ENCODE peak calls at places on chromosomes 1 and 21, in ten cellular contexts. O is ovary, E is spleen, U is right lobe of liver, T is A549, N is IMR-90, A is HCT116, F is stomach, K is gastrocnemius medialis, Z is sigmoid colon. P is an unnamed sample. For H3K4me1, the result is how much of the 10 kb centered on the place peaks cover.

GRCh38 chr1:162305969-162306368 is 70.7 kb downstream of the SPATA46 start:
- DNase-seq in F (no peak), O (no peak), Z (no peak), U (peak), T (peak), A (no peak), N (peak), E (no peak), K (no peak), P (peak)

GRCh38 chr1:205933672-205934618 is 9.3 kb downstream of the SLC26A9 start:
- DNase-seq in K (no peak), A (no peak), T (peak), U (no peak), F (no peak), O (no peak), Z (no peak), E (no peak), N (peak), P (peak)

GRCh38 chr1:117371436-117372151 is 4.3 kb downstream of the MAN1A2 start:
- DNase-seq in A (no peak), K (no peak), F (no peak), U (peak), Z (no peak), E (no peak), T (no peak), O (no peak), N (peak), P (peak)

GRCh38 chr1:165903672-165904071 is 76.3 kb downstream of the UCK2 start:
- DNase-seq in T (no peak), K (no peak), Z (no peak), N (peak), A (no peak), U (no peak), O (no peak), F (peak), E (no peak), P (no peak)

GRCh38 chr1:44652445-44653106 is 21.7 kb downstream of the TMEM53 start:
- DNase-seq in A (no peak), Z (peak), E (peak), K (peak), F (peak), O (peak), U (peak), T (peak), N (peak), P (peak)

GRCh38 chr21:43797925-43798715 is 8.7 kb downstream of the RRP1 start:
- DNase-seq in A (no peak), F (no peak), N (no peak), O (no peak), U (no peak), T (no peak), K (no peak), E (no peak), Z (no peak), P (no peak)

GRCh38 chr1:184801503-184801902 is 46.8 kb upstream of the EDEM3 start:
- DNase-seq in F (peak), N (peak), T (no peak), Z (no peak), E (no peak), K (peak), U (peak), O (no peak), A (no peak), P (peak)

GRCh38 chr1:3443759-3444697 is 10.4 kb upstream of the ARHGEF16 start:
- DNase-seq in Z (no peak), T (no peak), E (no peak), U (peak), A (no peak), N (peak), O (peak), K (no peak), F (no peak), P (no peak)

GRCh38 chr1:226608699-226609505 is 60.3 kb downstream of the STUM start:
- DNase-seq in O (peak), U (peak), F (peak), K (peak), A (peak), T (peak), N (peak), Z (peak), E (peak), P (peak)

GRCh38 chr1:203911806-203912205 is 50.4 kb downstream of the SNRPE start:
- DNase-seq in E (no peak), O (no peak), Z (no peak), K (no peak), U (no peak), T (no peak), F (no peak), A (no peak), N (no peak), P (no peak)

GRCh38 chr1:3602375-3602774 is 8.9 kb downstream of the MEGF6 start:
- DNase-seq in Z (no peak), T (no peak), O (no peak), E (no peak), A (no peak), U (no peak), F (no peak), N (no peak), K (no peak), P (no peak)

GRCh38 chr1:16180291-16180824 is 24.5 kb upstream of the EPHA2 start:
- DNase-seq in N (peak), O (no peak), Z (no peak), A (no peak), K (no peak), U (no peak), T (no peak), E (no peak), F (no peak), P (no peak)

GRCh38 chr1:204072951-204073836 is at the start of gene SOX13:
- DNase-seq in U (peak), E (peak), N (peak), F (peak), Z (peak), T (peak), A (peak), K (peak), O (peak), P (peak)

GRCh38 chr1:50110656-50111055 is 1.9 kb downstream of the ELAVL4 start:
- DNase-seq in T (no peak), K (no peak), A (no peak), O (no peak), E (no peak), N (no peak), U (no peak), F (no peak), Z (no peak), P (peak)

GRCh38 chr1:227369102-227369760 is 50.9 kb upstream of the CDC42BPA start:
- DNase-seq in U (no peak), F (no peak), E (no peak), Z (no peak), A (no peak), N (no peak), T (no peak), O (no peak), K (no peak), P (no peak)

GRCh38 chr21:25383545-25383944 is 223.7 kb downstream of the MRPL39 start:
- DNase-seq in K (no peak), A (no peak), F (no peak), T (no peak), O (no peak), Z (no peak), N (no peak), U (no peak), E (no peak), P (no peak)

GRCh38 chr1:51310871-51311613 is 19.3 kb downstream of the TTC39A start:
- DNase-seq in O (no peak), K (no peak), N (no peak), U (no peak), Z (peak), T (no peak), E (no peak), A (no peak), F (no peak), P (no peak)

GRCh38 chr21:43315244-43316137 is 111.4 kb downstream of the SIK1 start:
- DNase-seq in F (no peak), O (peak), N (no peak), T (no peak), U (peak), A (no peak), Z (no peak), K (no peak), E (no peak), P (no peak)

GRCh38 chr1:68745006-68745405 is 248.1 kb upstream of the DEPDC1 start:
- DNase-seq in E (no peak), K (no peak), A (no peak), U (no peak), O (no peak), T (no peak), N (no peak), F (no peak), Z (no peak), P (no peak)

GRCh38 chr1:68230901-68231626 is 1.3 kb downstream of the WLS start:
- DNase-seq in K (peak), A (no peak), N (no peak), Z (peak), E (peak), O (peak), F (peak), T (no peak), U (peak), P (peak)

GRCh38 chr1:8384577-8384976 is 66.7 kb downstream of the SLC45A1 start:
- DNase-seq in F (no peak), Z (no peak), N (no peak), E (no peak), U (no peak), K (peak), O (no peak), T (no peak), A (no peak), P (no peak)

GRCh38 chr1:201354901-201355295 is 22.6 kb downstream of the TNNT2 start:
- DNase-seq in U (peak), E (peak), Z (no peak), T (no peak), N (no peak), O (peak), F (no peak), A (no peak), K (no peak), P (no peak)

GRCh38 chr1:204480515-204480914 is 14.1 kb downstream of the PIK3C2B start:
- DNase-seq in Z (no peak), T (no peak), A (no peak), E (peak), N (no peak), U (no peak), F (no peak), O (no peak), K (no peak), P (no peak)

GRCh38 chr1:209937996-209938959 is at the start of gene SYT14:
- DNase-seq in O (no peak), Z (no peak), U (no peak), K (no peak), N (peak), E (no peak), F (no peak), A (no peak), T (peak), P (peak)

GRCh38 chr1:24694380-24694843 is 50.8 kb upstream of the CLIC4 start:
- DNase-seq in O (no peak), K (no peak), N (peak), F (no peak), E (no peak), Z (peak), T (no peak), A (no peak), U (no peak), P (no peak)

GRCh38 chr1:93677729-93678128 is 3.9 kb downstream of the BCAR3 start:
- DNase-seq in Z (no peak), K (no peak), E (no peak), T (no peak), A (no peak), U (no peak), O (no peak), N (no peak), F (no peak), P (no peak)

GRCh38 chr1:93679546-93679945 is 2.1 kb downstream of the BCAR3 start:
- DNase-seq in U (no peak), F (no peak), O (no peak), A (no peak), T (no peak), N (peak), Z (no peak), E (no peak), K (no peak), P (no peak)

GRCh38 chr1:93680121-93681094 is 1.2 kb downstream of the BCAR3 start:
- DNase-seq in F (peak), N (peak), O (peak), Z (peak), K (peak), U (peak), A (peak), T (peak), E (peak), P (peak)

GRCh38 chr1:93678491-93678890 is 3.1 kb downstream of the BCAR3 start:
- DNase-seq in F (no peak), O (no peak), K (no peak), Z (no peak), N (peak), A (no peak), U (no peak), T (no peak), E (no peak), P (no peak)

DNA sequence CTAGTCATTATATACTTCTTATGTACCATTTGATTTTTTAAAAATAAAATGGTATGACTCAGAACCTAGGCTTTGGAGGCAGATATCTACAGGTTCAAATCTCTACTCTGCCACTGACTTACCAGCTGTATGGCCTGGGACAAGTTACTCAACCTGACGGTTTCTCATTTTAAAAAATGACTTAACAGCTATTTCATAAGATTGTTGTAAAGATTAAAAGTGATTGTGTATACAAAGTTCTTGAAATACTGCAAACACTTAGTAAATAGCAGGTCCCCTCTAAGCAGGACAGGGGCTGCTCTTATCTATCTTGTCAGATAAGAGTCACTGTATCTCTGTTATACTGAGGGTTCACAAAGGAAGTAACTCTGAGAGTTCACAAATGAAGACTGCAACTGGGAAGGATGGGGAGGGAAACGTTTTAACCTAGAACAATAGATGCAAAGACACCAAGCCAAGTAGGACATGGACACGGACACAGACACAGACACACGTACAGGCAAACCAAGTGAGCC is 2.6 kb downstream of the BCAR3 start:
- DNase-seq in F (no peak), T (no peak), A (no peak), Z (no peak), N (no peak), K (no peak), O (no peak), U (no peak), E (no peak), P (no peak)
- H3K4me1 ChIP-seq in F (half or more), T (half or more), A (under half), Z (under half), N (under half), K (under half), O (under half), U (under half), E (under half), P (under half)

DNA sequence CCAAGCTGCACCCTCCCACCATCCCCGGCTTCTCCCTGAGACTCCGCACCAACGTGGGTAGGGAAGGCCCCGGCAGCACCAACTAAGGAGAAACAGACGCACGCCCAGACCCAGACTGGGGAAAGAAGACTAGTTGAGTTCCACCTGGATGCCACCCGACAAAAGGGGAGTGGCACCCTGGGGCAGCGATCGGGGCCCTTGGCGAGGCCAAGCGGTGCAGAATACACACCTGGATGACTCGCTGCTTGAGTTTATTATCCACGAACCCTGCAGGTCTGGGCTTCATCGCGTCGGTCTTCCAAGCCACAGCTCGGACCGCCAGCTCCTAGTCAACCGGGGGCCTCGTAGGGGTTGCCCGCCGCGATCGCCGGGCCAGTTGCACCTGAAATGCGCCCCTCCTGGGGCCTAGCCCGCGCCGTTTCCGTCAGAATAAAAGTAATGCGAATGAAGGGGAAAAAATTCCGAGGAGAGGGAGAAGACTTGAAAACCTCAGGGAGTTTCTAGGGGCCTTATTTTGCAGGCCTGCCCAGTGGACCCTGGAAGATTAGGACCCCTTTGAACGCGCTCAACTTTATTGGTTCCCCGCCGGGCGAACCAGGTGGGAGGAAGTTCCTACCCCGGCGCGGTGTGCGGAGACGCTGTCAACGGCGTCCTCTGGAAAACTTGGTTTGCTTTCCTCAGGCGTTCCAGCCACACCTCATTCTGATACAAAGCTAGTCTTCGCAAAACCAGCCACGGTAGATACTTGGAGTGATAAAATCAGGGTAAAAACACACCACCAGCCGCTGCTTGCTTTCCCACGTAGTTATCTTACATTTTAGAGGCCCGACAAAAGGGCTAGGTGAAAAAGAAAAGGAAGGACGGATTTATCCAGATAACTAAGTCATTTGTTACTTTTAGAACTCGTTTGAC is at the start of gene NVL:
- DNase-seq in N (peak), Z (peak), T (peak), F (peak), U (peak), K (peak), E (peak), A (peak), O (peak), P (peak)
- TF ChIP-seq CTCF in N (no peak), Z (no peak), T (no peak), F (no peak), U (no peak), K (no peak), E (no peak), A (no peak), O (no peak), P (no peak)

DNA sequence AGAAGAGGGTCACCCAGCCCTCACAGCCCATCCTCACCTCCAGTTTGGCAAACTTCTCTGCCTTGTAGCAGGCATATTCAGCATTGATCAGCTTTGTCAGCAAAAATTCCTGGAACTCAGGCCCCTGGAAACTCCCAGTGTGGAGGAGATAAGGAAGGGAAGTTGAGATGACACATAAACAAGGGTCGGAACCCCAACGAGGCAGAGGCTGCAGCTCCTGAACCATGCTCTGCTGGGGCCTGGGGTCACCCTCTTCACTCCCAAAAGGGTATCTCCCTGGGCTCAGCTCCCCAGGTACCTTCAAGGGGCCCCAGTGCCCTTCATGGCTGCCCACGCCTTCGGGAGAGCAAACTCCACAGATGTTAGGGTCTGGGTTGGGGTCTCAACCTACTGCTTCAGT is 60.3 kb downstream of the RAP1GAP start:
- DNase-seq in Z (no peak), A (no peak), F (no peak), K (no peak), E (no peak), O (no peak), U (no peak), T (no peak), N (no peak), P (no peak)
- TF ChIP-seq POLR2A in Z (no peak), A (no peak), F (no peak), K (no peak), E (no peak), O (no peak), U (no peak), T (no peak), N (no peak), P (no peak)

GRCh38 chr1:108568589-108568988 is 8.7 kb downstream of the EEIG2 start:
- DNase-seq in U (no peak), Z (no peak), O (no peak), E (no peak), F (no peak), N (no peak), A (no peak), K (no peak), T (no peak), P (no peak)
- H3K4me1 ChIP-seq in U (under half), Z (under half), O (under half), E (half or more), F (under half), N (under half), A (under half), K (under half), T (under half), P (under half)